ENCODE peak calls at places on chromosomes 4 and X, in five cellular contexts. One of them, this sample, is unnamed.

GRCh38 chr4:24422644-24423043 is 161.7 kb downstream of the DHX15 start:
- DNase-seq in keratinocyte: no peak
- DNase-seq in fibroblast of lung: no peak
- DNase-seq in sigmoid colon: no peak
- DNase-seq in fibroblast of pulmonary artery: no peak
- DNase-seq in this sample: no peak

GRCh38 chrX:17590892-17591740 is 146.2 kb upstream of the SCML1 start:
- DNase-seq in keratinocyte: no peak
- DNase-seq in fibroblast of lung: peak
- DNase-seq in sigmoid colon: peak
- DNase-seq in fibroblast of pulmonary artery: peak
- DNase-seq in this sample: peak

GRCh38 chr4:150582101-150582565 is at the start of gene MAB21L2:
- DNase-seq in fibroblast of pulmonary artery: peak
- DNase-seq in sigmoid colon: peak
- DNase-seq in keratinocyte: no peak
- DNase-seq in fibroblast of lung: peak
- DNase-seq in this sample: no peak

GRCh38 chr4:94583938-94584641 is 132.3 kb downstream of the PDLIM5 start:
- DNase-seq in fibroblast of lung: no peak
- DNase-seq in sigmoid colon: no peak
- DNase-seq in fibroblast of pulmonary artery: no peak
- DNase-seq in keratinocyte: no peak
- DNase-seq in this sample: no peak

GRCh38 chr4:145352438-145353145 is 129.1 kb upstream of the SMAD1 start:
- DNase-seq in sigmoid colon: no peak
- DNase-seq in keratinocyte: no peak
- DNase-seq in fibroblast of lung: peak
- DNase-seq in fibroblast of pulmonary artery: no peak
- DNase-seq in this sample: no peak

GRCh38 chrX:30831082-30831481 is 58.0 kb downstream of the TAB3 start:
- DNase-seq in sigmoid colon: no peak
- DNase-seq in fibroblast of lung: peak
- DNase-seq in keratinocyte: no peak
- DNase-seq in fibroblast of pulmonary artery: no peak
- DNase-seq in this sample: no peak

GRCh38 chr4:76459291-76459723 is 24.3 kb downstream of the SHROOM3 start:
- DNase-seq in fibroblast of lung: peak
- DNase-seq in keratinocyte: no peak
- DNase-seq in fibroblast of pulmonary artery: peak
- DNase-seq in sigmoid colon: no peak
- DNase-seq in this sample: no peak

GRCh38 chrX:53729756-53730155 is 43.2 kb upstream of the HUWE1 start:
- DNase-seq in fibroblast of pulmonary artery: no peak
- DNase-seq in sigmoid colon: no peak
- DNase-seq in fibroblast of lung: no peak
- DNase-seq in keratinocyte: no peak
- DNase-seq in this sample: no peak

GRCh38 chr4:93779228-93779627 is 49.3 kb upstream of the ATOH1 start:
- DNase-seq in keratinocyte: no peak
- DNase-seq in fibroblast of lung: no peak
- DNase-seq in sigmoid colon: no peak
- DNase-seq in fibroblast of pulmonary artery: no peak
- DNase-seq in this sample: no peak

GRCh38 chrX:7116081-7116480 is 31.4 kb upstream of the STS start:
- DNase-seq in fibroblast of pulmonary artery: no peak
- DNase-seq in fibroblast of lung: no peak
- DNase-seq in keratinocyte: no peak
- DNase-seq in sigmoid colon: no peak
- DNase-seq in this sample: no peak

GRCh38 chr4:2768124-2768523 is 12.0 kb upstream of the TNIP2 start:
- DNase-seq in fibroblast of pulmonary artery: no peak
- DNase-seq in sigmoid colon: peak
- DNase-seq in keratinocyte: no peak
- DNase-seq in fibroblast of lung: no peak
- DNase-seq in this sample: no peak

GRCh38 chr4:38747629-38748028 is 35.2 kb downstream of the TLR10 start:
- DNase-seq in keratinocyte: no peak
- DNase-seq in fibroblast of pulmonary artery: no peak
- DNase-seq in fibroblast of lung: no peak
- DNase-seq in sigmoid colon: no peak
- DNase-seq in this sample: no peak

GRCh38 chr4:108172231-108172779 is 3.6 kb upstream of the LEF1 start:
- DNase-seq in fibroblast of pulmonary artery: no peak
- DNase-seq in sigmoid colon: no peak
- DNase-seq in fibroblast of lung: peak
- DNase-seq in keratinocyte: no peak
- DNase-seq in this sample: no peak

GRCh38 chr4:19025031-19025430 is 1003.5 kb upstream of the LCORL start:
- DNase-seq in keratinocyte: no peak
- DNase-seq in fibroblast of lung: peak
- DNase-seq in sigmoid colon: no peak
- DNase-seq in fibroblast of pulmonary artery: no peak
- DNase-seq in this sample: no peak

GRCh38 chr4:153465583-153465921 is 608 bp upstream of the TMEM131L start:
- DNase-seq in keratinocyte: no peak
- DNase-seq in sigmoid colon: peak
- DNase-seq in fibroblast of lung: peak
- DNase-seq in fibroblast of pulmonary artery: peak
- DNase-seq in this sample: no peak

GRCh38 chr4:1243451-1244080 is 5.4 kb downstream of the CTBP1 start:
- DNase-seq in keratinocyte: no peak
- DNase-seq in fibroblast of lung: no peak
- DNase-seq in sigmoid colon: peak
- DNase-seq in fibroblast of pulmonary artery: no peak
- DNase-seq in this sample: peak

GRCh38 chr4:80215449-80216052 is 18.2 kb downstream of the PRDM8 start:
- DNase-seq in sigmoid colon: no peak
- DNase-seq in fibroblast of pulmonary artery: peak
- DNase-seq in fibroblast of lung: peak
- DNase-seq in keratinocyte: no peak
- DNase-seq in this sample: no peak

GRCh38 chrX:119036369-119037029 is 36.3 kb upstream of the CT47C1 start:
- DNase-seq in keratinocyte: no peak
- DNase-seq in fibroblast of lung: no peak
- DNase-seq in sigmoid colon: no peak
- DNase-seq in fibroblast of pulmonary artery: no peak
- DNase-seq in this sample: no peak

GRCh38 chrX:46333550-46333949 is 211.7 kb downstream of the ZNF674 start:
- DNase-seq in fibroblast of lung: no peak
- DNase-seq in sigmoid colon: no peak
- DNase-seq in fibroblast of pulmonary artery: no peak
- DNase-seq in keratinocyte: peak
- DNase-seq in this sample: no peak

GRCh38 chr4:73607375-73608026 is 12.7 kb downstream of the RASSF6 start:
- DNase-seq in sigmoid colon: no peak
- DNase-seq in fibroblast of pulmonary artery: no peak
- DNase-seq in fibroblast of lung: no peak
- DNase-seq in keratinocyte: no peak
- DNase-seq in this sample: no peak

GRCh38 chr4:7368296-7368695 is 66.4 kb downstream of the PSAPL1 start:
- DNase-seq in keratinocyte: no peak
- DNase-seq in fibroblast of lung: no peak
- DNase-seq in fibroblast of pulmonary artery: no peak
- DNase-seq in sigmoid colon: peak
- DNase-seq in this sample: no peak

GRCh38 chr4:21628116-21628515 is 320.5 kb downstream of the KCNIP4 start:
- DNase-seq in keratinocyte: no peak
- DNase-seq in fibroblast of pulmonary artery: no peak
- DNase-seq in sigmoid colon: no peak
- DNase-seq in fibroblast of lung: no peak
- DNase-seq in this sample: no peak

GRCh38 chr4:112213091-112213490 is 18.5 kb upstream of the AP1AR start:
- DNase-seq in fibroblast of lung: peak
- DNase-seq in fibroblast of pulmonary artery: no peak
- DNase-seq in keratinocyte: no peak
- DNase-seq in sigmoid colon: no peak
- DNase-seq in this sample: peak

GRCh38 chr4:77044458-77045124 is 31.2 kb downstream of the CCNI start:
- DNase-seq in fibroblast of lung: peak
- DNase-seq in sigmoid colon: no peak
- DNase-seq in keratinocyte: no peak
- DNase-seq in fibroblast of pulmonary artery: peak
- DNase-seq in this sample: no peak

GRCh38 chr4:126973201-126973600 is 659.6 kb upstream of the INTU start:
- DNase-seq in keratinocyte: no peak
- DNase-seq in fibroblast of pulmonary artery: peak
- DNase-seq in sigmoid colon: no peak
- DNase-seq in fibroblast of lung: no peak
- DNase-seq in this sample: no peak

GRCh38 chr4:183186803-183187202 is 87.7 kb downstream of the WWC2 start:
- DNase-seq in fibroblast of pulmonary artery: no peak
- DNase-seq in keratinocyte: no peak
- DNase-seq in sigmoid colon: no peak
- DNase-seq in fibroblast of lung: peak
- DNase-seq in this sample: no peak

GRCh38 chrX:5176766-5177165 is 1051.9 kb downstream of the NLGN4X start:
- DNase-seq in sigmoid colon: no peak
- DNase-seq in fibroblast of pulmonary artery: no peak
- DNase-seq in fibroblast of lung: no peak
- DNase-seq in keratinocyte: no peak
- DNase-seq in this sample: no peak

GRCh38 chr4:105526656-105527055 is 25.8 kb upstream of the ARHGEF38 start:
- DNase-seq in keratinocyte: no peak
- DNase-seq in fibroblast of pulmonary artery: no peak
- DNase-seq in sigmoid colon: no peak
- DNase-seq in fibroblast of lung: no peak
- DNase-seq in this sample: no peak

GRCh38 chrX:26192204-26192603 is at the start of gene MAGEB6:
- DNase-seq in keratinocyte: no peak
- DNase-seq in fibroblast of pulmonary artery: no peak
- DNase-seq in fibroblast of lung: no peak
- DNase-seq in sigmoid colon: no peak
- DNase-seq in this sample: no peak

GRCh38 chrX:16903274-16904019 is 33.3 kb upstream of the RBBP7 start:
- DNase-seq in fibroblast of lung: no peak
- DNase-seq in keratinocyte: no peak
- DNase-seq in sigmoid colon: no peak
- DNase-seq in fibroblast of pulmonary artery: no peak
- DNase-seq in this sample: no peak

GRCh38 chrX:19825271-19825670 is 62.1 kb downstream of the SH3KBP1 start:
- DNase-seq in sigmoid colon: no peak
- DNase-seq in fibroblast of pulmonary artery: no peak
- DNase-seq in fibroblast of lung: no peak
- DNase-seq in keratinocyte: no peak
- DNase-seq in this sample: no peak

GRCh38 chr4:10106421-10107039 is 10.1 kb downstream of the WDR1 start:
- DNase-seq in fibroblast of lung: peak
- DNase-seq in sigmoid colon: peak
- DNase-seq in keratinocyte: peak
- DNase-seq in fibroblast of pulmonary artery: peak
- DNase-seq in this sample: peak

GRCh38 chr4:15001248-15001824 is 945 bp upstream of the CPEB2 start:
- DNase-seq in fibroblast of pulmonary artery: peak
- DNase-seq in keratinocyte: peak
- DNase-seq in sigmoid colon: peak
- DNase-seq in fibroblast of lung: peak
- DNase-seq in this sample: peak

DNA sequence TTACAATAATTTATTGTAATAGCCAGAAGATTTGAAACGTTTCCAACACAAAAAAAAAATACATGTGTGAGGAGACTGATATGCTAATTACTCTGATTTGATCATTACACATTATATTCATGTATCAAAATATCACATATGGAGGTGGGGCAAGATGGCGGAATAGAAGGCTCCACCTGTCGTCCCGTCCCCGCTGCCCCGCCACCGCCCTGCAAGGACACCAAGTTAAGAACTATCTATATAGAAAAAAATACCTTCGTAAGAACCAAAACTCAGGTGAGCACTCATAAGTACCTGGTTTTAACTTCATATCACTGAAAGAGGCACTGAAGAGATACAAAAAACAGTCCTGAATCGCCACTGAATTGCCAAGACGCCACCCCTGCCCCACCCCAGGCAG is 60.9 kb upstream of the SCRG1 start:
- DNase-seq in fibroblast of pulmonary artery: no peak
- DNase-seq in sigmoid colon: no peak
- DNase-seq in keratinocyte: no peak
- DNase-seq in fibroblast of lung: no peak
- DNase-seq in this sample: no peak
- TF ChIP-seq CTCF in fibroblast of pulmonary artery: no peak
- TF ChIP-seq CTCF in sigmoid colon: no peak
- TF ChIP-seq CTCF in keratinocyte: no peak
- TF ChIP-seq CTCF in fibroblast of lung: no peak
- TF ChIP-seq CTCF in this sample: no peak

GRCh38 chr4:8689741-8690140 is 97.2 kb downstream of the CPZ start:
- DNase-seq in fibroblast of lung: no peak
- DNase-seq in keratinocyte: no peak
- DNase-seq in fibroblast of pulmonary artery: no peak
- DNase-seq in sigmoid colon: peak
- DNase-seq in this sample: peak

GRCh38 chr4:8687083-8687482 is 94.5 kb downstream of the CPZ start:
- DNase-seq in sigmoid colon: peak
- DNase-seq in fibroblast of pulmonary artery: no peak
- DNase-seq in fibroblast of lung: no peak
- DNase-seq in keratinocyte: no peak
- DNase-seq in this sample: peak

GRCh38 chr4:8690216-8690786 is 97.7 kb downstream of the CPZ start:
- DNase-seq in fibroblast of lung: no peak
- DNase-seq in fibroblast of pulmonary artery: no peak
- DNase-seq in sigmoid colon: peak
- DNase-seq in keratinocyte: no peak
- DNase-seq in this sample: peak

GRCh38 chr4:8688908-8689445 is 96.4 kb downstream of the CPZ start:
- DNase-seq in keratinocyte: no peak
- DNase-seq in fibroblast of lung: no peak
- DNase-seq in fibroblast of pulmonary artery: no peak
- DNase-seq in sigmoid colon: peak
- DNase-seq in this sample: peak

GRCh38 chr4:8688041-8688907 is 95.7 kb downstream of the CPZ start:
- DNase-seq in sigmoid colon: peak
- DNase-seq in fibroblast of pulmonary artery: peak
- DNase-seq in fibroblast of lung: no peak
- DNase-seq in keratinocyte: no peak
- DNase-seq in this sample: peak
- TF ChIP-seq CTCF in sigmoid colon: no peak
- TF ChIP-seq CTCF in fibroblast of pulmonary artery: peak
- TF ChIP-seq CTCF in fibroblast of lung: peak
- TF ChIP-seq CTCF in keratinocyte: peak
- TF ChIP-seq CTCF in this sample: peak

DNA sequence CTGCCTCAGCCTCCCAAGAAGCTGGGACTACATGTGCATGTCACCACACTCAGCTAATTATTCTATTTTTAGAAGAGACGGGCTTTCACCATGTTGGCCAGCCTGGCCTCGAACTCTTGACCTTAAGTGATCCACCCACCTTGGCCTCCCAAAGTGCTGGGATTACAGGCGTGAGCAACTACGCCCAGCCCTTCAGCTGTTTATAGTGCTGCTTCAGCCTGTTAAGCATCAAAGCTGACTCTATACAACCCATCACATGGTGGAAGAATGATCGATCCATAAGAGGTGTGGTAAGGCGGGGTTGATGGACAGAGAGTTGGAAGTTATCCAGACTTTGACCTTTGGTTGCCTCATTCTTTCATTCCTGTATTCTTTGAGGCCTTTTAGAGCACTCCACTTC is 56.2 kb upstream of the RAPGEF2 start:
- DNase-seq in fibroblast of pulmonary artery: no peak
- DNase-seq in keratinocyte: no peak
- DNase-seq in sigmoid colon: no peak
- DNase-seq in fibroblast of lung: no peak
- DNase-seq in this sample: no peak
- TF ChIP-seq CTCF in fibroblast of pulmonary artery: no peak
- TF ChIP-seq CTCF in keratinocyte: no peak
- TF ChIP-seq CTCF in sigmoid colon: no peak
- TF ChIP-seq CTCF in fibroblast of lung: no peak
- TF ChIP-seq CTCF in this sample: no peak

GRCh38 chrX:133171962-133172708 is 46.0 kb downstream of the TFDP3 start:
- DNase-seq in keratinocyte: no peak
- DNase-seq in fibroblast of pulmonary artery: peak
- DNase-seq in sigmoid colon: no peak
- DNase-seq in fibroblast of lung: no peak
- DNase-seq in this sample: no peak
- TF ChIP-seq CTCF in keratinocyte: peak
- TF ChIP-seq CTCF in fibroblast of pulmonary artery: peak
- TF ChIP-seq CTCF in sigmoid colon: no peak
- TF ChIP-seq CTCF in fibroblast of lung: peak
- TF ChIP-seq CTCF in this sample: no peak